ENCODE peak calls at places on chromosome 17, in ten cellular contexts. K, R, X, S, U, W, A, V, G and M are unnamed samples.

GRCh38 chr17:66691644-66692500 is 143.0 kb upstream of the CACNG5 start:
- DNase-seq in K (peak), R (no peak), X (no peak), S (no peak), U (peak), W (peak), A (no peak), V (no peak), G (no peak), M (no peak)

GRCh38 chr17:76995352-76996105 is 127.3 kb downstream of the MGAT5B start:
- DNase-seq in K (no peak), R (no peak), X (no peak), S (no peak), U (peak), W (peak), A (no peak), V (no peak), G (peak), M (peak)

GRCh38 chr17:63753215-63753614 is 11.6 kb upstream of the STRADA start:
- DNase-seq in K (no peak), R (no peak), X (no peak), S (no peak), U (no peak), W (no peak), A (no peak), V (no peak), G (no peak), M (no peak)

GRCh38 chr17:45334231-45334630 is 17.4 kb upstream of the MAP3K14 start:
- DNase-seq in K (no peak), R (no peak), X (no peak), S (no peak), U (peak), W (peak), A (no peak), V (no peak), G (no peak), M (no peak)

GRCh38 chr17:44608732-44609435 is 47.4 kb upstream of the MEIOC start:
- DNase-seq in K (no peak), R (no peak), X (no peak), S (no peak), U (peak), W (peak), A (no peak), V (no peak), G (no peak), M (no peak)

GRCh38 chr17:79027925-79028491 is 4.0 kb downstream of the C1QTNF1 start:
- DNase-seq in K (no peak), R (no peak), X (no peak), S (no peak), U (peak), W (no peak), A (no peak), V (no peak), G (no peak), M (no peak)

GRCh38 chr17:81563861-81564586 is 11.9 kb upstream of the FAAP100 start:
- DNase-seq in K (no peak), R (no peak), X (peak), S (no peak), U (no peak), W (no peak), A (no peak), V (no peak), G (no peak), M (no peak)

GRCh38 chr17:36602030-36602737 is 801 bp downstream of the MRM1 start:
- DNase-seq in K (no peak), R (no peak), X (no peak), S (no peak), U (peak), W (peak), A (peak), V (no peak), G (peak), M (no peak)

GRCh38 chr17:61600621-61601020 is 9.6 kb upstream of the NACA2 start:
- DNase-seq in K (no peak), R (no peak), X (no peak), S (no peak), U (no peak), W (no peak), A (no peak), V (no peak), G (no peak), M (no peak)

GRCh38 chr17:17693955-17694228 is 12.6 kb downstream of the RAI1 start:
- DNase-seq in K (no peak), R (no peak), X (no peak), S (no peak), U (peak), W (peak), A (no peak), V (no peak), G (no peak), M (no peak)

GRCh38 chr17:49209061-49209571 is 1.3 kb downstream of the GNGT2 start:
- DNase-seq in K (no peak), R (no peak), X (no peak), S (no peak), U (no peak), W (no peak), A (no peak), V (no peak), G (peak), M (no peak)

GRCh38 chr17:57186231-57187019 is 69.9 kb upstream of the MSI2 start:
- DNase-seq in K (no peak), R (no peak), X (no peak), S (no peak), U (peak), W (no peak), A (no peak), V (no peak), G (no peak), M (no peak)

GRCh38 chr17:978110-979093 is 1.2 kb downstream of the NXN start:
- DNase-seq in K (no peak), R (no peak), X (peak), S (no peak), U (peak), W (no peak), A (no peak), V (no peak), G (peak), M (peak)

GRCh38 chr17:50272711-50273653 is 1.3 kb upstream of the TMEM92 start:
- DNase-seq in K (no peak), R (peak), X (peak), S (peak), U (peak), W (peak), A (peak), V (no peak), G (peak), M (peak)

GRCh38 chr17:76314392-76315227 is 6.5 kb upstream of the QRICH2 start:
- DNase-seq in K (no peak), R (no peak), X (no peak), S (no peak), U (no peak), W (no peak), A (no peak), V (no peak), G (no peak), M (no peak)

GRCh38 chr17:83185023-83186002 is 105.9 kb downstream of the METRNL start:
- DNase-seq in K (peak), R (no peak), X (no peak), S (no peak), U (no peak), W (peak), A (no peak), V (no peak), G (no peak), M (no peak)

GRCh38 chr17:63956296-63956920 is 16.3 kb downstream of the SCN4A start:
- DNase-seq in K (no peak), R (no peak), X (peak), S (no peak), U (no peak), W (no peak), A (no peak), V (no peak), G (no peak), M (no peak)

GRCh38 chr17:9239821-9240658 is 218.7 kb downstream of the NTN1 start:
- DNase-seq in K (peak), R (peak), X (peak), S (peak), U (no peak), W (peak), A (peak), V (no peak), G (peak), M (peak)

GRCh38 chr17:33905338-33905800 is 349.7 kb upstream of the CCL2 start:
- DNase-seq in K (no peak), R (no peak), X (no peak), S (no peak), U (no peak), W (no peak), A (no peak), V (no peak), G (no peak), M (no peak)

GRCh38 chr17:67461228-67461780 is 84.2 kb downstream of the PITPNC1 start:
- DNase-seq in K (no peak), R (no peak), X (no peak), S (no peak), U (no peak), W (peak), A (no peak), V (no peak), G (no peak), M (no peak)

GRCh38 chr17:4548721-4549531 is 6.3 kb downstream of the MYBBP1A start:
- DNase-seq in K (no peak), R (no peak), X (no peak), S (no peak), U (no peak), W (no peak), A (peak), V (no peak), G (no peak), M (no peak)

GRCh38 chr17:62700964-62701705 is 73.7 kb downstream of the MRC2 start:
- DNase-seq in K (no peak), R (no peak), X (no peak), S (no peak), U (no peak), W (no peak), A (no peak), V (no peak), G (no peak), M (no peak)

GRCh38 chr17:78375401-78376079 is 2.9 kb upstream of the PGS1 start:
- DNase-seq in K (no peak), R (no peak), X (peak), S (no peak), U (no peak), W (no peak), A (peak), V (peak), G (no peak), M (no peak)

GRCh38 chr17:80883831-80884735 is 107.6 kb upstream of the CHMP6 start:
- DNase-seq in K (no peak), R (no peak), X (no peak), S (no peak), U (no peak), W (no peak), A (no peak), V (no peak), G (no peak), M (no peak)

GRCh38 chr17:48333034-48333491 is 97.0 kb downstream of the SKAP1 start:
- DNase-seq in K (no peak), R (no peak), X (peak), S (no peak), U (peak), W (no peak), A (no peak), V (no peak), G (no peak), M (no peak)

GRCh38 chr17:64741924-64742670 is 80.0 kb upstream of the SMURF2 start:
- DNase-seq in K (peak), R (no peak), X (peak), S (no peak), U (no peak), W (no peak), A (no peak), V (no peak), G (no peak), M (no peak)

GRCh38 chr17:31068291-31068690 is 26.5 kb upstream of the NF1 start:
- DNase-seq in K (peak), R (peak), X (peak), S (peak), U (peak), W (peak), A (peak), V (no peak), G (no peak), M (peak)

GRCh38 chr17:52036416-52036815 is 122.1 kb downstream of the CA10 start:
- DNase-seq in K (no peak), R (no peak), X (no peak), S (no peak), U (no peak), W (no peak), A (no peak), V (no peak), G (no peak), M (no peak)

GRCh38 chr17:9291912-9292562 is 270.7 kb downstream of the NTN1 start:
- DNase-seq in K (no peak), R (no peak), X (no peak), S (no peak), U (no peak), W (peak), A (peak), V (no peak), G (no peak), M (peak)

GRCh38 chr17:18980682-18981384 is 23.7 kb downstream of the FAM83G start:
- DNase-seq in K (no peak), R (no peak), X (no peak), S (no peak), U (peak), W (no peak), A (no peak), V (no peak), G (no peak), M (no peak)

GRCh38 chr17:4208228-4208627 is 55.6 kb downstream of the ANKFY1 start:
- DNase-seq in K (peak), R (no peak), X (no peak), S (no peak), U (no peak), W (peak), A (no peak), V (no peak), G (no peak), M (no peak)